ENCODE peak calls at places on chromosome 4, in five cellular contexts. R, C, Z, I and F are unnamed samples.

GRCh38 chr4:24805036-24805435 is 9.7 kb downstream of the SOD3 start:
- DNase-seq in R (no peak), C (no peak), Z (no peak), I (no peak), F (no peak)

GRCh38 chr4:37383579-37384229 is 139.2 kb downstream of the NWD2 start:
- DNase-seq in R (no peak), C (no peak), Z (no peak), I (no peak), F (no peak)

GRCh38 chr4:120517966-120518365 is 404.6 kb downstream of the PRDM5 start:
- DNase-seq in R (peak), C (no peak), Z (no peak), I (peak), F (no peak)

GRCh38 chr4:45662996-45663395 is 460.9 kb downstream of the GABRG1 start:
- DNase-seq in R (no peak), C (no peak), Z (peak), I (no peak), F (no peak)

GRCh38 chr4:99300934-99301333 is 10.1 kb upstream of the ADH1A start:
- DNase-seq in R (peak), C (peak), Z (peak), I (no peak), F (no peak)

GRCh38 chr4:185512516-185512915 is 22.8 kb downstream of the PDLIM3 start:
- DNase-seq in R (no peak), C (no peak), Z (no peak), I (no peak), F (no peak)

GRCh38 chr4:188329526-188329925 is 190.3 kb downstream of the TRIML1 start:
- DNase-seq in R (no peak), C (no peak), Z (no peak), I (no peak), F (no peak)

GRCh38 chr4:36281384-36282106 is at the start of gene DTHD1:
- DNase-seq in R (no peak), C (no peak), Z (no peak), I (no peak), F (peak)

GRCh38 chr4:88841635-88842034 is 144.0 kb upstream of the NAP1L5 start:
- DNase-seq in R (no peak), C (no peak), Z (no peak), I (no peak), F (no peak)

GRCh38 chr4:3183008-3183407 is 66.0 kb upstream of the MSANTD1 start:
- DNase-seq in R (no peak), C (no peak), Z (no peak), I (no peak), F (no peak)

GRCh38 chr4:95288552-95288951 is 260.2 kb downstream of the UNC5C start:
- DNase-seq in R (no peak), C (no peak), Z (no peak), I (no peak), F (no peak)